ENCODE peak calls at places on chromosomes 12 and 14, in four cellular contexts. Z is K562, P is GM12878, X is A549. Q is an unnamed sample.

GRCh38 chr12:109435428-109436180 is 41.5 kb downstream of the KCTD10 start:
- DNase-seq in Z (no peak), P (no peak), X (no peak), Q (no peak)

GRCh38 chr12:12498210-12498609 is 64.5 kb downstream of the DUSP16 start:
- DNase-seq in Z (no peak), P (no peak), X (no peak), Q (no peak)

GRCh38 chr14:105117257-105117646 is 51.3 kb downstream of the JAG2 start:
- DNase-seq in Z (no peak), P (no peak), X (no peak), Q (no peak)

GRCh38 chr14:76810953-76811400 is 1.7 kb downstream of the ANGEL1 start:
- DNase-seq in Z (peak), P (no peak), X (peak), Q (peak)

GRCh38 chr12:52022841-52023181 is 16.1 kb downstream of the TAMALIN start:
- DNase-seq in Z (peak), P (no peak), X (peak), Q (peak)

GRCh38 chr12:89936631-89937030 is 228.0 kb upstream of the ATP2B1 start:
- DNase-seq in Z (no peak), P (no peak), X (no peak), Q (no peak)

GRCh38 chr12:58765076-58765475 is 155.2 kb downstream of the LRIG3 start:
- DNase-seq in Z (no peak), P (no peak), X (no peak), Q (no peak)

GRCh38 chr12:42262271-42262670 is 24.2 kb upstream of the YAF2 start:
- DNase-seq in Z (no peak), P (no peak), X (no peak), Q (no peak)

GRCh38 chr14:24986206-24986893 is 63.6 kb downstream of the STXBP6 start:
- DNase-seq in Z (no peak), P (no peak), X (no peak), Q (no peak)

GRCh38 chr12:108618079-108618952 is 15.4 kb downstream of the SELPLG start:
- DNase-seq in Z (peak), P (no peak), X (peak), Q (peak)

GRCh38 chr14:73465833-73466532 is 7.6 kb upstream of the NUMB start:
- DNase-seq in Z (no peak), P (no peak), X (no peak), Q (peak)

DNA sequence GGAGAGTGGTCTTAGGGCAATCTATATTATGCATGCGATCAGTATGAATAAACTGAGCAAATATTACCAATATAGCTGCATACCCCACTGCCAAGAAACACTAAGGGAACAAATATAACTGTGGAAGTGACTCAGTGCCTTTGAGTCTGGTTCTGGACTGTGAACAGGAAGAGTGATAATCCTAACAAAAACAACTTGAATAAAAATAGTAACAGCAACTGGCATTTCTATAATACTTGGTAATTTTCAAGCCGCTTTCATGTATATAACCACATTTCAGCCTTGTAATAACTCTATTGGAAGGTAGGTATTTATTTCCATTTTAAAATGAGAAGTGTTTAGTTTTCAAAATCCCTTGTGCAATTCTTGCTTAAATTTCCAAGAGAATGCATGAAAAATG is 338.4 kb upstream of the TMEM132C start:
- DNase-seq in Z (no peak), P (no peak), X (no peak), Q (no peak)
- TF ChIP-seq CHD4 in Z (no peak), P (no peak), X (no peak), Q (no peak)

DNA sequence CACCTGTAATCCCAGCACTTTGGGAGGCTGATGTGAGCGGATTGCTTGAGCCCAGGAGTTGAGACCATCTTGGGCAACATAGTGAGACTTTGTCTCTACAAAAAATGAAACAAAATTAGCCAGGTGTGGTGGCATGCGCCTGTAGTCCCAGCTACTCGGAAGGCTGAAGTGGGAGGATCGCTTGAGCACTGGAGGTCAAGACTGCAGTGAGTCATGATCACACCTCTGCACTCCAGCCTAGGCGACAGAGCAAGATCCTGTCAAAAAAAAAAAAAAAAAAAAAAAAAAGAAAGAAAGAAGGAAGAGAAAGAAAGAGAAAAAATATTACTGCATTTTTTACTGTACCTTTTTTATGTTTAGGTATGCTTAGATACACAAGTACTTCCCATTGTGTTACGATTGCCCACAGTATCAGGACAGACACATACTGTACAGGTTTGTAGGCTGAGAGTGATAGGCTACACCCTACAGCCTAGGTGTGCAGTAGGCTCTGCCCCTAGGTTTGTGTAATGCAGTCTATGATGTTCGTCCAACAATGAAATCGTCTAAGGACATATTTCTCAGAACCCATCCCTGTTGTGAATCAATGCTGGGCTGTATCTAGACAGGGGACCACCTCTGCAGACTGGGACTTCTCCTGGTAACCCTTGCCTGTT is 160.4 kb upstream of the PWP1 start:
- DNase-seq in Z (no peak), P (no peak), X (no peak), Q (no peak)
- TF ChIP-seq MAX in Z (no peak), P (no peak), X (no peak), Q (no peak)

GRCh38 chr12:113316155-113316554 is 18.8 kb downstream of the SLC8B1 start:
- DNase-seq in Z (no peak), P (no peak), X (no peak), Q (no peak)
- TF ChIP-seq RFX5 in Z (no peak), P (no peak), X (no peak), Q (no peak)

DNA sequence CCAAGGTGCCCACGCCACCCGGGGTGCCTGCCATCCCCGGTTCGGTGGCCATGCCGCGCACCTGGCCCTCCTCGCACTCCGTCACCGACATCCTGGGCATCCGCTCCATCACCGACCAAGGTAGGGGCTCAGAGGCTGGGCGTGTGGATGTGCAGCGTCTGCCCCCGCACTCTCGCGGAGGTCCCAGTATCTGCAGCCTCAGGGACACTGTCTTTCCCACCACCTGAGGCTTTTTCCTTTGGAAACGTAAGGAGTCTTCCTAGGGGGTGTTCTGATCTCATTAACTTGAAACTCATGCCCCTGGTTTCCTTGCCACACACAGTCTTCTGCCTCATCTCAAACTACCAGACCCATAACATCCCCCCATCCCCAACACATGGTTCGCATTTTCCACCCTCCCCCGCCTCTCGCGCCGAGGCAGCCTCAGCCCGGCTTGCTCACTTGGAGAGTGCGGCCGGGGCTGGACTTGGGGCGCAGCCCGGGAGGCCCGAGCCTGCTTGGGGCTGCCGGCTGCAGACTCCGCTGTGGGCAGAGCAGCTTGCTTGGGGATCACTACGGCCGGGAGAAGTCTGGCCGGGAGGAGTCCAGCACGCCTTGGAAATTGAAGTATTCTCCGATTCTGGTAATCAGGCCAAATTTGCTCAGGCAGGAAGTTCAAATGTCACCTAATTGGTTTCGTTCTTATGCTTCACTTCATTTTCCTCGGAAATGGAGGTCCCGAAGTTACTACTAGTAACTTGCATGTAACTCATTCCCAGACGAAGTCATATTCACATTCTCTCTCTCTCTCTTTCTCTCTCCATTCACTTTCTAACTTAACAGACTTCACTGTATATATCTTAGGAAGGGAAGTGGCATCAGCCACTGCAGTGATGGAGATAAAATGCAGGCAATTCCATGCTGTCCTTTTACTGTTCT is 2.0 kb downstream of the PAX9 start:
- DNase-seq in Z (no peak), P (no peak), X (no peak), Q (no peak)
- TF ChIP-seq CHD4 in Z (no peak), P (no peak), X (no peak), Q (no peak)

GRCh38 chr14:97532052-97532451 is 734.9 kb downstream of the VRK1 start:
- DNase-seq in Z (no peak), P (no peak), X (no peak), Q (no peak)
- TF ChIP-seq MAX in Z (no peak), P (no peak), X (no peak), Q (no peak)

GRCh38 chr14:22597771-22598098 is 365 bp upstream of the ABHD4 start:
- DNase-seq in Z (no peak), P (no peak), X (no peak), Q (no peak)

GRCh38 chr14:22599349-22599748 is 1.2 kb downstream of the ABHD4 start:
- DNase-seq in Z (no peak), P (no peak), X (no peak), Q (no peak)

GRCh38 chr14:22600027-22600426 is 1.9 kb downstream of the ABHD4 start:
- DNase-seq in Z (no peak), P (no peak), X (no peak), Q (no peak)

GRCh38 chr14:22598099-22598895 is at the start of gene ABHD4:
- DNase-seq in Z (peak), P (no peak), X (peak), Q (peak)

DNA sequence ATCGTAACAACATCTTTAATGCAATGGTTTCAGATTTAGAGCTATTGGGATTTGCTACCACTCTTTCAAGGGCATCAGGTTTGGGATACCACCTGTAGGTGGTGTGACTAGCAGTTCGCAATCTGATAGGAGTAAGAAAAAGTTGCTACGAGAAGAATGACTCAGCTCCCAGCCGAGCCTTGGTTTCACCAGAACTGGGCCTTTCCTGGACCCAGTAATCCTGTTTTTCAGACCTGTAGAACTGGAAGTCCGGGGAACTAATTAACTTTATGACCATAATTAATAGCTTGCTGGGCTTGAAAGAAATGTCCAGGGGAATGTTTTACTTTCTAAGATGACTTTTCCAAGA is 770 bp downstream of the ABHD4 start:
- DNase-seq in Z (peak), P (no peak), X (peak), Q (peak)
- TF ChIP-seq RFX5 in Z (no peak), P (no peak), X (no peak), Q (no peak)

GRCh38 chr14:79467837-79468236 is 743.5 kb downstream of the DIO2 start:
- DNase-seq in Z (no peak), P (no peak), X (no peak), Q (no peak)
- TF ChIP-seq CHD4 in Z (no peak), P (no peak), X (no peak), Q (no peak)

GRCh38 chr12:19139795-19140194 is 10.3 kb downstream of the PLEKHA5 start:
- DNase-seq in Z (no peak), P (no peak), X (no peak), Q (no peak)
- TF ChIP-seq MAX in Z (no peak), P (no peak), X (no peak), Q (no peak)

DNA sequence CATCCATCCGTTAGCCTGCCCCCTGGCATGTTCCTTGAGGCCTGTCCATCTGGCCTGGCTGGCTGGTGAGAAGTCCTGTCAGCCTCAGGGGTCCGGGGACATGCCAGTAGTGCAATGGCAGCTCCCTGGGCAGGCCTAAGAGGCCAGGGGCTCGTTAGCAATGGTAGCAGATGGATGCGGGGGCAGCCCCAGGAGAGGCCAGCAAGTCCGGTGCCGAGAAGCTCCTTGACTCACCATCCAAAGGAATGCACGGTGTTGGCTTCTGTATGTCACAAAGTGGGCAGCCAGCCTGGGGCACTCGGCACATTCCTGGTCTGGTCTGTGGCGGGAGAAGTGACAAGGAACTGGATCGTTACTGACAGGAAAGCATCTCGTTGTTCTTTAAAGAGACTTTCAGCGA is 319.9 kb downstream of the CACNA1C start:
- DNase-seq in Z (no peak), P (no peak), X (no peak), Q (no peak)
- TF ChIP-seq RFX5 in Z (no peak), P (no peak), X (no peak), Q (no peak)

Q was measured in HepG2.